ENCODE peak calls at places on chromosomes 6 and 20, in nine cellular contexts. O, G, H, T, J, R, Z, K and L are unnamed samples.

GRCh38 chr6:44276667-44277640 is 6.7 kb downstream of the TMEM151B start:
- DNase-seq in O (no peak), G (no peak), H (no peak), T (no peak), J (no peak), R (no peak), Z (no peak), K (no peak), L (no peak)

GRCh38 chr6:143332153-143332845 is 118.2 kb downstream of the ADAT2 start:
- DNase-seq in O (no peak), G (no peak), H (no peak), T (no peak), J (no peak), R (no peak), Z (no peak), K (no peak), L (no peak)

GRCh38 chr6:125815050-125815910 is 24.5 kb downstream of the NCOA7 start:
- DNase-seq in O (no peak), G (no peak), H (no peak), T (no peak), J (no peak), R (no peak), Z (no peak), K (peak; percentile 56), L (no peak)

GRCh38 chr6:24458937-24459336 is 30.4 kb downstream of the GPLD1 start:
- DNase-seq in O (no peak), G (no peak), H (no peak), T (no peak), J (no peak), R (no peak), Z (no peak), K (no peak), L (no peak)

GRCh38 chr20:63939061-63939935 is 16.9 kb downstream of the UCKL1 start:
- DNase-seq in O (no peak), G (no peak), H (no peak), T (no peak), J (no peak), R (peak; percentile 19), Z (no peak), K (no peak), L (peak; percentile 60)

GRCh38 chr20:20687319-20687718 is 25.1 kb downstream of the RALGAPA2 start:
- DNase-seq in O (no peak), G (no peak), H (no peak), T (no peak), J (no peak), R (no peak), Z (no peak), K (no peak), L (no peak)

GRCh38 chr20:8021541-8022269 is 2.1 kb upstream of the TMX4 start:
- DNase-seq in O (no peak), G (no peak), H (no peak), T (no peak), J (no peak), R (no peak), Z (no peak), K (no peak), L (no peak)

GRCh38 chr6:166541876-166542579 is 44.5 kb downstream of the RAMACL start:
- DNase-seq in O (no peak), G (peak; percentile 21), H (no peak), T (no peak), J (no peak), R (peak; percentile 15), Z (no peak), K (no peak), L (no peak)

DNA sequence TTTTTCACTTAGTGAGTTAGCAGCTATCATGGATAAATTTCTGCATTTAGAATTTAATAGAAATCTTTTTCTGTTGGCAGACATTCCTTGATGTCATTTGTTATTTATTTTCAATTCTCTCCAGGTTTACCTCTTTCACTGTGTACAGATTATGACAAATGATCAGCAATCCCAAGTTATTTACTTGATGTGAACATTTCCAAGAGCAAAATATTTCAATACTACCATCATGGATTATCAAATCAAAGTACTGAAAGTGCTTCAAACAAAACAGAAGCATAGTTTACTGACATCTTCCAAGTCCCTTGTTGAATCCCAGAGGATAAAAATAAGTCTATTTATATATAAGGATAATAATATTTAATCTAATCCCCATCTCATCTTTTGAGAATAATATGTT is 852.2 kb upstream of the CITED2 start:
- DNase-seq in O (no peak), G (no peak), H (no peak), T (no peak), J (no peak), R (no peak), Z (no peak), K (no peak), L (no peak)
- H3K4me3 ChIP-seq in O (no peak overlapping the region), G (no peak overlapping the region), H (no peak overlapping the region), T (no peak overlapping the region), J (no peak overlapping the region), R (no peak overlapping the region), Z (no peak overlapping the region), K (no peak overlapping the region), L (no peak overlapping the region)

GRCh38 chr6:3742076-3742425 is 9.5 kb downstream of the PXDC1 start:
- DNase-seq in O (no peak), G (no peak), H (peak; percentile 60), T (no peak), J (no peak), R (no peak), Z (no peak), K (no peak), L (no peak)
- H3K4me3 ChIP-seq in O (no peak overlapping the region), G (no peak overlapping the region), H (no peak overlapping the region), T (no peak overlapping the region), J (no peak overlapping the region), R (no peak overlapping the region), Z (no peak overlapping the region), K (no peak overlapping the region), L (no peak overlapping the region)

GRCh38 chr20:32606790-32607189 is 21.7 kb upstream of the NOL4L start:
- DNase-seq in O (no peak), G (no peak), H (no peak), T (no peak), J (no peak), R (no peak), Z (no peak), K (no peak), L (no peak)

GRCh38 chr20:32609371-32609773 is 24.2 kb upstream of the NOL4L start:
- DNase-seq in O (no peak), G (no peak), H (no peak), T (no peak), J (no peak), R (no peak), Z (no peak), K (no peak), L (no peak)

GRCh38 chr20:32608664-32609015 is 23.5 kb upstream of the NOL4L start:
- DNase-seq in O (no peak), G (no peak), H (no peak), T (no peak), J (no peak), R (no peak), Z (no peak), K (no peak), L (no peak)

GRCh38 chr20:32607324-32607723 is 22.2 kb upstream of the NOL4L start:
- DNase-seq in O (no peak), G (no peak), H (no peak), T (no peak), J (no peak), R (no peak), Z (no peak), K (no peak), L (no peak)

GRCh38 chr20:32607727-32608663 is 22.9 kb upstream of the NOL4L start:
- DNase-seq in O (no peak), G (no peak), H (no peak), T (no peak), J (no peak), R (no peak), Z (no peak), K (no peak), L (no peak)
- H3K4me3 ChIP-seq in O (no peak overlapping the region), G (no peak overlapping the region), H (no peak overlapping the region), T (no peak overlapping the region), J (no peak overlapping the region), R (no peak overlapping the region), Z (no peak overlapping the region), K (no peak overlapping the region), L (no peak overlapping the region)

DNA sequence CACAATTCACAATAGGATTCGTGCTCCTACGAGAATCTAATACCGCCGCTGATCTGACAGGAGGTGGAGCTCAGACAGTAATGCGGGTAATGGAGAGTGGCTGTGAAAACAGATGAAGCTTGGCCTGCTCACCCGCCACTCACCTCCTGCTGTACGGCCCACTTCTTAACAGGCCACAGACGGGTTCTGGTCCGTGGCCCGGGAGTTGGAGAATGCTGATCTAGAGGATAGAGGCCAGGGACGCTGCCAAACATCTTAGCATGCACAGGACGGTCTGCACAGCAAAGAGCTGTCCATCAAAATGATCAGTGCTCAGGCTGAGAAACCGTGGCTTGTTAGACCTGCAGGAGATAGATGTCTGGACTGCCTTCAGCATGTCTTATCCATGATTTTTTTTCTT is 186.4 kb downstream of the SASH1 start:
- DNase-seq in O (no peak), G (no peak), H (no peak), T (no peak), J (no peak), R (no peak), Z (no peak), K (no peak), L (no peak)
- H3K4me3 ChIP-seq in O (no peak overlapping the region), G (no peak overlapping the region), H (no peak overlapping the region), T (no peak overlapping the region), J (no peak overlapping the region), R (no peak overlapping the region), Z (no peak overlapping the region), K (no peak overlapping the region), L (no peak overlapping the region)

GRCh38 chr6:159819932-159820640 is 20.0 kb downstream of the PNLDC1 start:
- DNase-seq in O (peak; percentile 56), G (no peak), H (no peak), T (peak; percentile 54), J (no peak), R (peak; percentile 9), Z (no peak), K (no peak), L (no peak)
- H3K4me3 ChIP-seq in O (no peak overlapping the region), G (no peak overlapping the region), H (no peak overlapping the region), T (no peak overlapping the region), J (no peak overlapping the region), R (peak overlapping the region; percentile 36), Z (no peak overlapping the region), K (no peak overlapping the region), L (no peak overlapping the region)

DNA sequence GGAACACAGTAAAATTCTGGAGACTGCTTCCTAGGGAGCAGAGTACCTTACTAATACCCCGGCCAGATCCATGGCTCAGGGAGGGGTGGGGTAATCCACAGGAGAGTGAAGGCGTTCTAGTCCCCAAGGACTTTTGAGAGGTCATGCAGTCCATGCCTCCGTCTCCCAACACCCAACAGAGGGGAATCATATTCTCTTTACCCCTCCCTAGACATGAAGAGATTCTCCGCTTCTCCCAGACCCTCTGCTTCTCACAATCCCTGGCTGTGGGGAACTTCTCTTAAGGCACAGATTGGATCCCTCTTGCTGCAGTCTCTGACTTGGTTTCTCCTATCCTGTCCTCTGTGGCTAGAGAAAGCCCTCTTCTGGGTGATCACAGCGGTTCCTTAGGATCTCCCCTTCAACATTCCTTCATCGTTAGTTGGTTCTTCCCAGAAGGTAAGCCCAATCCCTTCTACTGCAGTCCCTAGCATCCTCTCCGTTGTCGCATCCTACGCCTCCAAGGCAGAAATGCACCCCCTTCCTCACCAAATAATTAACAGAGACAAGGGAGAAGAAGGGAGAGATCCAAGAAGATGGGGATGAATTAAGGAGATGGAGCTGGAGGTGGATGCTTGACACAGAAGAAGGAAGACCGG is 571 bp downstream of the GGT7 start:
- DNase-seq in O (no peak), G (no peak), H (no peak), T (no peak), J (no peak), R (no peak), Z (no peak), K (no peak), L (peak; percentile 20)
- H3K4me3 ChIP-seq in O (peak overlapping the region; percentile 56), G (peak overlapping the region; percentile 62), H (peak overlapping the region; percentile 72), T (peak overlapping the region; percentile 54), J (peak overlapping the region; percentile 56), R (peak overlapping the region; percentile 73), Z (peak overlapping the region; percentile 75), K (peak overlapping the region; percentile 84), L (peak overlapping the region; percentile 94)